ENCODE peak calls at places on chromosomes 12 and 14, in five cellular contexts. P is pancreas, V is OCI-LY7, E is endodermal cell, D is heart right ventricle. M is an unnamed sample.
A peak's percentile ranks its signal among the peaks of the same experiment; 100 is the strongest.

GRCh38 chr12:93540506-93540905 is 32.0 kb upstream of the SOCS2 start:
- DNase-seq in E (no peak), V (no peak), D (no peak), P (no peak), M (peak; percentile 42)

GRCh38 chr12:120651821-120652220 is 11.4 kb downstream of the CABP1 start:
- DNase-seq in P (no peak), D (no peak), E (no peak), V (no peak), M (no peak)

GRCh38 chr12:121095544-121096198 is 37.0 kb upstream of the P2RX7 start:
- DNase-seq in D (peak; percentile 58), E (peak; percentile 94), V (peak; percentile 65), P (peak; percentile 86), M (peak; percentile 75)

GRCh38 chr14:76958975-76959710 is 69.4 kb downstream of the IRF2BPL start:
- DNase-seq in E (no peak), V (no peak), D (peak; percentile 76), P (no peak), M (no peak)

GRCh38 chr12:60257063-60257462 is 661.2 kb downstream of the SLC16A7 start:
- DNase-seq in D (no peak), P (no peak), V (no peak), E (no peak), M (no peak)

GRCh38 chr14:28308727-28309126 is 457.9 kb upstream of the FOXG1 start:
- DNase-seq in D (no peak), E (no peak), V (no peak), P (no peak), M (no peak)

GRCh38 chr12:79187032-79187431 is 322.5 kb downstream of the SYT1 start:
- DNase-seq in P (no peak), D (peak; percentile 5), E (no peak), V (no peak), M (no peak)

GRCh38 chr12:102172436-102172835 is 25.2 kb downstream of the PMCH start:
- DNase-seq in V (no peak), D (no peak), E (no peak), P (no peak), M (no peak)

GRCh38 chr12:122116707-122117535 is 38.4 kb downstream of the MLXIP start:
- DNase-seq in V (no peak), P (peak; percentile 85), E (peak; percentile 39), D (no peak), M (no peak)

GRCh38 chr14:63875311-63875710 is 22.5 kb downstream of the SYNE2 start:
- DNase-seq in V (no peak), E (no peak), P (no peak), D (peak; percentile 79), M (no peak)

GRCh38 chr12:4268549-4269181 is 4.9 kb upstream of the CCND2 start:
- DNase-seq in P (no peak), V (no peak), D (no peak), E (no peak), M (no peak)

GRCh38 chr12:4269279-4269991 is 4.1 kb upstream of the CCND2 start:
- DNase-seq in E (peak; percentile 98), P (no peak), D (peak; percentile 94), V (peak; percentile 63), M (peak; percentile 92)

GRCh38 chr12:4271433-4272013 is 2.0 kb upstream of the CCND2 start:
- DNase-seq in V (no peak), E (peak; percentile 90), D (no peak), P (no peak), M (no peak)

GRCh38 chr12:4270670-4271432 is 2.7 kb upstream of the CCND2 start:
- DNase-seq in D (peak; percentile 72), E (peak; percentile 92), V (no peak), P (no peak), M (peak; percentile 41)

DNA sequence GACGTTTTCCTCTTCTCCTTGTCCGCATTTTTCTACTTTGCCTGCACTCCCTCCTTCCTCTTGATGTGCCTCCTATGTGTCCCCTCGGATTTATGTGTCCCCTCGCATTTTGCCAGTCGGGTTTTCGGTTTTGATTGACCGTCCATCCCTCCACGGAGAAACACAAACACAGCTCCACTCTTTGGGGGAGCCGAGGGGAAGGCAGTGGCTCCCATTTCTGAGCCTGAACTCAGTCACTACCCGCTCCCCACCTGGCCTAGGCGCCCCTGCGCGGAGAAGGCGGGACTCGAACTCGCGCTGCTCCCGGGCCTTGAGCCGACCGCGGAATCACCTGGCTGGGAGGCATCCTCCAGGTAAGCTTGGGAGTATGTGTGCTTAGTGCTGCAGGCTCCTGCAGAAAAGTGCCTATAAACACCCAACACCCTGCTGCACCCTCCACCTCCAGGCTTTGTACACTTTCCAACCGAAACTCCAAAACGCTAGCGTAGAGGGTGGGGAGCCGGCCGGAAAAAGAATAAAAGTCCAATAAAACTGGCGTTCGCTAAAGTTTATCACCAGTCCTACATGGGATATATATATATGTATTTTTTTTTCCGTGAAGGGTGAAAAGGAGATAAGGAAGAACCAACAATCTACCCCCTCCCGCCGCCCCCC is 3.4 kb upstream of the CCND2 start:
- DNase-seq in P (no peak), E (peak; percentile 87), D (no peak), V (no peak), M (peak; percentile 42)
- H3K4me1 ChIP-seq in P (peaks cover 19% of the 10 kb centered on the region), E (peaks cover 4% of the 10 kb centered on the region), D (peaks cover 5% of the 10 kb centered on the region), V (peaks cover 18% of the 10 kb centered on the region), M (peaks cover 42% of the 10 kb centered on the region)

GRCh38 chr12:97493729-97494128 is 31.1 kb downstream of the RMST start:
- DNase-seq in D (no peak), E (no peak), V (no peak), P (no peak), M (no peak)
- H3K27ac ChIP-seq in D (no peak overlapping the region), E (no peak overlapping the region), V (no peak overlapping the region), P (no peak overlapping the region), M (no peak overlapping the region)

GRCh38 chr14:50003213-50004021 is 110.5 kb downstream of the ARF6 start:
- DNase-seq in E (peak; percentile 74), V (peak; percentile 89), P (peak; percentile 82), D (peak; percentile 80), M (peak; percentile 70)

GRCh38 chr14:50002926-50003212 is 110.0 kb downstream of the ARF6 start:
- DNase-seq in D (no peak), E (no peak), V (no peak), P (no peak), M (no peak)

GRCh38 chr14:50000215-50001145 is 107.6 kb downstream of the ARF6 start:
- DNase-seq in E (peak; percentile 91), V (peak; percentile 93), D (peak; percentile 53), P (no peak), M (peak; percentile 65)

GRCh38 chr14:50001146-50001998 is 108.5 kb downstream of the ARF6 start:
- DNase-seq in P (peak; percentile 67), E (peak; percentile 82), D (no peak), V (peak; percentile 80), M (peak; percentile 86)

DNA sequence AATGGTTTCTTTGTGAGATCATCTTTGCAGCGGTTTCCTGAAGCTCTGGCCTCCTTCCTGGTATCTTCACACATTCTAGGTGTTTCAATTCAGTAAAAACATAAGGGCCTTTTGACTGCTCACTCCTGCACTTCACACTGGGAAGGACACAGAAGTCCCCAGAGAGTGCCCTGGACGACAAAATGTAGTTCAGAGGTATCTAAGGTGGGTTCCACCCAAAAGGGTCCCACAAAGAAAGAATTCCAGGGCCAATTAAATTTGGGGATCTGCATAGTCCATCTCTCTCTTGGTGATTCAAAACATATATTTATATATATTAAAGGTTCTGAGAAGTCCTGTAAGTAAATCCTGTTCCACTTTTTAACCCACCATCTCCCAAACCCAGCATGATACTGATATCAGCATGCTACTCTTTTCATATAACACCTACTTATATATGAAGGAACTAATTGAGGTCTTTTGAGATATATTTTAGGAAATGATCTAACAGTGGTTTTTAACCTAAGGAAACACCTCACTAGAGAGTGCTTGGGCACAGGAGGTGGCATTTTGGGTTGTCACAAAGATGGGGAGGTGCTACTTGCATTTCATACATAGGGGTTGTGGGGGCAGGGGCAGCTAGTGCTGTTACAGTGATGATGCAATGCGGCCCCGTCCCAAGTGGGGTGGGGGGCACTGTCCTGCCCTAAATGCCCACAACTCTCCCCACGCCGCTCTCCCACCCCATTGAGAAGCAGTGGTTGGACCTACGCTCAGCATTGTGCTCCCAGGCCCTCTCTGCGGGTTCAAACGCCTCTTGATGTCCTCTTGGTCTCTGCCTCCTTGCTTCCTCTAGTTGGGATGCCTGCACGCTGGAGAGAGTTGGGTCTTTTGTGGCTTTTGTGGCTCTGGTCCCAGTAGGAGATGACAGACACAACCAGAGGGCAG is 109.4 kb downstream of the ARF6 start:
- DNase-seq in E (peak; percentile 55), D (no peak), P (peak; percentile 51), V (peak; percentile 57), M (peak; percentile 65)
- H3K4me1 ChIP-seq in E (peaks cover 21% of the 10 kb centered on the region), D (peaks cover 14% of the 10 kb centered on the region), P (peaks cover 46% of the 10 kb centered on the region), V (peaks cover 79% of the 10 kb centered on the region), M (peaks cover 63% of the 10 kb centered on the region)

GRCh38 chr12:125453751-125454150 is 388.5 kb downstream of the AACS start:
- DNase-seq in D (no peak), V (no peak), E (no peak), P (no peak), M (no peak)
- H3K27ac ChIP-seq in D (no peak overlapping the region), V (no peak overlapping the region), E (no peak overlapping the region), P (no peak overlapping the region), M (no peak overlapping the region)

GRCh38 chr14:102419716-102420115 is 57.0 kb downstream of the TECPR2 start:
- DNase-seq in P (no peak), V (no peak), D (no peak), E (no peak), M (no peak)

GRCh38 chr14:102417646-102418045 is 54.9 kb downstream of the TECPR2 start:
- DNase-seq in D (no peak), V (no peak), E (no peak), P (no peak), M (no peak)

GRCh38 chr14:102418169-102418852 is 55.6 kb downstream of the TECPR2 start:
- DNase-seq in D (no peak), E (no peak), V (no peak), P (no peak), M (no peak)

GRCh38 chr14:102418853-102419240 is 56.1 kb downstream of the TECPR2 start:
- DNase-seq in V (no peak), D (no peak), P (no peak), E (no peak), M (no peak)

GRCh38 chr14:102419276-102419675 is 56.5 kb downstream of the TECPR2 start:
- DNase-seq in V (no peak), E (no peak), D (no peak), P (no peak), M (no peak)
- H3K4me1 ChIP-seq in V (no peaks in the 10 kb centered on the region), E (no peaks in the 10 kb centered on the region), D (no peaks in the 10 kb centered on the region), P (no peaks in the 10 kb centered on the region), M (no peaks in the 10 kb centered on the region)

GRCh38 chr12:32030676-32031075 is 71.5 kb downstream of the RESF1 start:
- DNase-seq in D (no peak), V (no peak), E (no peak), P (no peak), M (no peak)
- H3K27ac ChIP-seq in D (no peak overlapping the region), V (no peak overlapping the region), E (no peak overlapping the region), P (no peak overlapping the region), M (no peak overlapping the region)

GRCh38 chr12:66863276-66863675 is 184.4 kb upstream of the GRIP1 start:
- DNase-seq in E (no peak), V (no peak), D (no peak), P (no peak), M (no peak)
- H3K4me1 ChIP-seq in E (no peaks in the 10 kb centered on the region), V (peaks cover 21% of the 10 kb centered on the region), D (no peaks in the 10 kb centered on the region), P (no peaks in the 10 kb centered on the region), M (no peaks in the 10 kb centered on the region)

M was measured in CD4-positive, CD25-positive, alpha-beta regulatory T cell.